ENCODE peak calls at places on chromosomes 4 and X, in ten cellular contexts. J, S, T, G, U, A, Q, P, E and D are unnamed samples.

GRCh38 chrX:101163166-101163565 is 56.4 kb upstream of the DRP2 start:
- DNase-seq in Q (no peak), E (no peak), T (no peak), S (no peak), A (no peak), G (no peak), J (no peak), U (no peak), P (no peak), D (no peak)

GRCh38 chr4:7156273-7157139 is 35.8 kb upstream of the SORCS2 start:
- DNase-seq in A (no peak), S (no peak), U (peak), J (no peak), E (no peak), G (no peak), T (peak), Q (peak), P (no peak), D (no peak)

GRCh38 chr4:84792366-84793301 is 173.9 kb downstream of the WDFY3 start:
- DNase-seq in E (no peak), G (no peak), S (no peak), P (no peak), J (no peak), Q (no peak), U (no peak), T (no peak), A (no peak), D (no peak)

GRCh38 chrX:997631-998137 is 214.8 kb downstream of the CRLF2 start:
- DNase-seq in Q (peak), T (no peak), P (no peak), A (no peak), J (no peak), U (no peak), E (no peak), S (no peak), G (no peak), D (no peak)

GRCh38 chr4:24476209-24476781 is 108.1 kb downstream of the DHX15 start:
- DNase-seq in Q (no peak), A (no peak), G (no peak), J (peak), T (peak), U (no peak), P (no peak), E (peak), S (no peak), D (no peak)

GRCh38 chr4:113978561-113979156 is 788 bp downstream of the ARSJ start:
- DNase-seq in P (no peak), T (peak), S (no peak), E (no peak), A (peak), J (peak), U (peak), G (no peak), Q (peak), D (no peak)

GRCh38 chrX:121876316-121876715 is 828.9 kb downstream of the GLUD2 start:
- DNase-seq in Q (no peak), P (no peak), T (peak), A (no peak), E (no peak), S (peak), G (no peak), J (peak), U (no peak), D (no peak)

GRCh38 chrX:110851780-110852179 is 56.2 kb upstream of the CHRDL1 start:
- DNase-seq in T (no peak), A (no peak), Q (peak), J (peak), U (no peak), G (no peak), P (no peak), E (no peak), S (peak), D (no peak)

GRCh38 chr4:154982187-154983047 is 201.3 kb downstream of the RBM46 start:
- DNase-seq in T (peak), P (peak), J (peak), A (peak), S (peak), E (peak), Q (peak), U (peak), G (peak), D (peak)

GRCh38 chr4:155608231-155608885 is 58.3 kb upstream of the GUCY1A1 start:
- DNase-seq in T (peak), S (no peak), E (no peak), Q (no peak), A (no peak), G (no peak), P (no peak), U (no peak), J (peak), D (no peak)

GRCh38 chr4:138259801-138260200 is 17.7 kb upstream of the SLC7A11 start:
- DNase-seq in P (no peak), S (no peak), Q (no peak), T (peak), A (no peak), G (no peak), U (no peak), E (no peak), J (peak), D (no peak)

GRCh38 chrX:67544871-67545771 is 1.3 kb downstream of the AR start:
- DNase-seq in J (no peak), A (no peak), P (no peak), G (no peak), E (no peak), Q (peak), U (no peak), T (peak), S (no peak), D (no peak)

GRCh38 chr4:107009196-107009595 is 26.9 kb downstream of the DKK2 start:
- DNase-seq in U (no peak), E (no peak), S (no peak), J (no peak), P (no peak), Q (no peak), G (no peak), A (no peak), T (no peak), D (no peak)

GRCh38 chrX:48083212-48083611 is 11.8 kb upstream of the ZNF630 start:
- DNase-seq in Q (peak), A (peak), G (peak), T (peak), E (peak), P (peak), U (no peak), S (no peak), J (peak), D (no peak)

GRCh38 chr4:142883433-142883832 is 37.3 kb upstream of the INPP4B start:
- DNase-seq in Q (peak), J (peak), A (no peak), P (no peak), G (no peak), S (no peak), E (no peak), T (no peak), U (no peak), D (no peak)

GRCh38 chrX:43836435-43837184 is 45.6 kb downstream of the MAOB start:
- DNase-seq in T (peak), E (no peak), A (no peak), P (no peak), G (no peak), S (no peak), Q (no peak), J (peak), U (no peak), D (peak)

GRCh38 chr4:94403735-94404134 is 48.0 kb upstream of the PDLIM5 start:
- DNase-seq in E (no peak), U (no peak), J (no peak), P (no peak), G (no peak), Q (no peak), T (no peak), A (no peak), S (no peak), D (no peak)

GRCh38 chrX:38561951-38562719 is 793 bp downstream of the TSPAN7 start:
- DNase-seq in Q (peak), A (peak), G (no peak), E (no peak), P (no peak), J (no peak), S (no peak), U (no peak), T (no peak), D (peak)